ENCODE peak calls at places on chromosomes 7 and 10, in five cellular contexts. T is skeletal muscle cell, N is adrenal gland, C is astrocyte, V is heart left ventricle. E is an unnamed sample.

GRCh38 chr7:128236924-128237586 is 4.0 kb upstream of the LEP start:
- DNase-seq in T (peak), N (peak), C (peak), V (no peak), E (no peak)

GRCh38 chr7:2982831-2983230 is 60.8 kb downstream of the CARD11 start:
- DNase-seq in T (no peak), N (no peak), C (no peak), V (no peak), E (no peak)

GRCh38 chr7:28157311-28157710 is 23.3 kb downstream of the JAZF1 start:
- DNase-seq in T (no peak), N (no peak), C (no peak), V (no peak), E (no peak)

GRCh38 chr10:79472951-79473350 is 27.5 kb upstream of the ZCCHC24 start:
- DNase-seq in T (no peak), N (no peak), C (no peak), V (no peak), E (no peak)

GRCh38 chr10:29482591-29483421 is 152.0 kb downstream of the SVIL start:
- DNase-seq in T (peak), N (peak), C (peak), V (no peak), E (no peak)

GRCh38 chr10:125092564-125093031 is 67.8 kb downstream of the CTBP2 start:
- DNase-seq in T (no peak), N (no peak), C (no peak), V (no peak), E (peak)

GRCh38 chr10:101644002-101644401 is 51.0 kb downstream of the FBXW4 start:
- DNase-seq in T (no peak), N (no peak), C (no peak), V (no peak), E (no peak)

GRCh38 chr10:93383562-93383981 is 98.6 kb downstream of the MYOF start:
- DNase-seq in T (peak), N (no peak), C (peak), V (no peak), E (no peak)

GRCh38 chr7:159197066-159197975 is 52.7 kb upstream of the VIPR2 start:
- DNase-seq in T (no peak), N (no peak), C (no peak), V (no peak), E (no peak)

GRCh38 chr10:74032900-74033655 is 35.2 kb downstream of the VCL start:
- DNase-seq in T (no peak), N (no peak), C (no peak), V (no peak), E (no peak)

GRCh38 chr10:119421887-119422684 is 120.4 kb downstream of the RGS10 start:
- DNase-seq in T (no peak), N (peak), C (no peak), V (peak), E (no peak)

GRCh38 chr10:119546009-119546408 is 3.5 kb upstream of the RGS10 start:
- DNase-seq in T (no peak), N (no peak), C (peak), V (no peak), E (no peak)

GRCh38 chr10:97891497-97892167 is 42.0 kb downstream of the GOLGA7B start:
- DNase-seq in T (no peak), N (no peak), C (no peak), V (no peak), E (no peak)

GRCh38 chr10:127117125-127117524 is 79.3 kb downstream of the INSYN2A start:
- DNase-seq in T (peak), N (peak), C (peak), V (no peak), E (peak)

GRCh38 chr10:127193125-127193524 is 3.3 kb downstream of the INSYN2A start:
- DNase-seq in T (no peak), N (no peak), C (peak), V (no peak), E (no peak)

GRCh38 chr10:6498771-6499170 is 81.3 kb downstream of the PRKCQ start:
- DNase-seq in T (no peak), N (no peak), C (no peak), V (no peak), E (no peak)

DNA sequence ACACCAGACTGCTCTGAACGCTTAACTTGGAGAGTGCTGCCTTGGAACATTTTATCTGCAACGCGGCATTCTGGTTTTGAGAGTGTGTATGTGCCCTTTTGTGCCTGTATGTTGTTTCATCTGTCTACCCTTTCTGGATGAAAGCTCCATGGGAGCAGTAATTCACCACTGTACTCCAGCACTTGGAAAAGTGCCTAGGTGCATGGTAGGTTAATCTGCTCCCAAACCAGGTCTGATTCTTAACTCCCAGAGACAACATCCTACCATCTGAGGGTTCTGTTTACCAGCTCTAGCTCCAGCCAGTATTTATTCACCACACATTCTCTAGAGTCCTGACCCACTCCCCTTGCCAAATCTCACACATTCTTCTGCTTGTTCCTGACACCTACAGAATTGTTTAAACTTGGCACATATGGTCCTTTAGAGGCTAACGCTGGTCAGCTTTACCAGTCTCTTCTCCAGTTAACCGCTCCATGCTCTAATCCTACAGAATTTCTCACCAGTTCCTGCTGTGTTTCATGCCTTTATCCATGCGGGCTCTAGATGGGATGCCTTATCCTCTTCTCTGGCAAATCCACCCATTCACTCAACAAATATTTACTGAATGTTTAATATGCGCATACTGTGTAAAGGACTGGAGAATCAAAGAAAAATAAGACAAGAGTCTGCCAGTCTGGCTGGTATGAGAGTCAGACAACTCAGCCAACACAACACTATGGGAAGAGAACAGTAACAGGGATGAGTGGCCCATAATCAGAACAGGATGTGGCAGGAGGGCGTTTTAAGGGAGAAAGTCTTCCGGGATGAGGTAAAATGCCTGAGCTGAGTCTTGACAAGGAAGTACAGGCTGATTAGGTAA is 46.4 kb downstream of the MTPN start:
- DNase-seq in T (no peak), N (no peak), C (peak), V (no peak), E (no peak)
- H3K4me3 ChIP-seq in T (no peak), N (no peak), C (no peak), V (no peak), E (no peak)

GRCh38 chr10:117138838-117139580 is 939 bp upstream of the VAX1 start:
- DNase-seq in T (no peak), N (no peak), C (no peak), V (no peak), E (no peak)
- H3K4me3 ChIP-seq in T (no peak), N (no peak), C (no peak), V (no peak), E (no peak)

DNA sequence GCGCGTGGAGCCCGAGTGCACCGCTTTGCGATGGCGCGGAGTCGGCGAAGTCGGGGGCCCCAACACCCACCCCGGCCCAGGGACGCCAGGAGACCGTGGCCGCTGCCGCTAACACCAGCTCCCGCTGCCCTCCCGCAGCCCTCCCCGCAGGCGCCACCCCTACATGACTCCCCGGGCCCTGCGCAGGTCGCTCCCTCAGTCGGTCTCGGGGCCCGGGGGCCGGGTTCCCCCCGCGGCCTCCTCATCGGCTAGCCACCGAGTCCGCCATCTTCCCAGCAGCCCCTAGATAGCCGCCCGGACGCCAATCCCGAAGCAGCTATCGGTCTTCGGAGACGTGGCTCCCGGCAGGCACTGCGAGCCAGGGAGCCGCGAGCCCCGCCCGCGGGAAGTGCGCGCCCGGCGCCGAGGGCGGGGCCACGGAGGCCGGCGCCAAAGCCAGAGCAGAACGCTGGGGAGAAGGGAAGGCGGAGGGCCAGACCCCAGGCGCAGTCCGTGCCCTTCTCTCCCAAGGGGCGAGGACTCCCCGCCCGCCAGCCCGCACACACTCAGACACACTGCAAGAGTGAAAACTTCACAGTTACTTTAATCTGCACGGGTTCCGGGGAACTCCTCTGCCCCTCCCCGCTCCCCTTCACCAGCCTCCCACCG is at the start of gene FASTK:
- DNase-seq in T (peak), N (peak), C (peak), V (peak), E (peak)
- H3K4me3 ChIP-seq in T (peak), N (peak), C (peak), V (peak), E (peak)

GRCh38 chr10:65292551-65292950 is 1633.3 kb upstream of the LRRTM3 start:
- DNase-seq in T (no peak), N (no peak), C (no peak), V (no peak), E (no peak)
- H3K4me3 ChIP-seq in T (no peak), N (no peak), C (no peak), V (no peak), E (no peak)

DNA sequence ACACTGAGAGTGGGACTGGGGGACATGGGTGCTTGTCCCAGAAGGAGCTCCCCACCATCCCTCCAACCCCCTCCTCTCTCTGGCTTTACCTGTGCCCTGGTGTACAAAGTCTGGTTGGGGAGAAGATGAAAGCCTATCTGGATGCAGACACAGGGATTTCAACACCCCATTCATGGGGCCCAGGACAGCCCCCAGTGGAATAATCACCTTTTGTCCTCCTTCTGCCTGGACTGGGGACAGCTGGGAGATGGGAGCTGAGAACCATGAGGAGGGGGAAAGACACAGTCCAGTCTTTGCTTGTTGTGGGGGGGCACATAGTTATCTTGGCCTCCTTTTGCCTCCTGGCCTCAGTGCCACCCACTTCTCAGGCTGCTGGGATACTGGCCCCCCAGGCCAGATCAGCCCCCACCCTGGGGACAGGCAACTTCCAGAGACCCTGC is 1.4 kb downstream of the SSC4D start:
- DNase-seq in T (no peak), N (no peak), C (no peak), V (no peak), E (no peak)
- H3K4me3 ChIP-seq in T (no peak), N (no peak), C (no peak), V (no peak), E (no peak)

E was measured in stomach.